ENCODE peak calls at places on chromosomes 3 and 15, in five cellular contexts. One of them, this sample, is unnamed.

GRCh38 chr3:118823626-118824025 is 211.0 kb downstream of the IGSF11 start:
- DNase-seq in GM18507: no peak
- DNase-seq in HL-60: no peak
- DNase-seq in NCI-H2081: no peak
- DNase-seq in AG08396: no peak
- DNase-seq in this sample: no peak

GRCh38 chr3:9278498-9278897 is 29.1 kb upstream of the SRGAP3 start:
- DNase-seq in GM18507: no peak
- DNase-seq in HL-60: no peak
- DNase-seq in NCI-H2081: no peak
- DNase-seq in AG08396: no peak
- DNase-seq in this sample: no peak

GRCh38 chr15:58517252-58517681 is 85.5 kb downstream of the LIPC start:
- DNase-seq in GM18507: no peak
- DNase-seq in HL-60: no peak
- DNase-seq in NCI-H2081: no peak
- DNase-seq in AG08396: no peak
- DNase-seq in this sample: no peak

GRCh38 chr3:195013411-195013810 is 257.5 kb downstream of the XXYLT1 start:
- DNase-seq in GM18507: no peak
- DNase-seq in HL-60: no peak
- DNase-seq in NCI-H2081: no peak
- DNase-seq in AG08396: no peak
- DNase-seq in this sample: no peak

GRCh38 chr3:45684327-45684892 is 4.8 kb upstream of the SACM1L start:
- DNase-seq in GM18507: no peak
- DNase-seq in HL-60: no peak
- DNase-seq in NCI-H2081: no peak
- DNase-seq in AG08396: no peak
- DNase-seq in this sample: no peak

GRCh38 chr15:34119291-34119690 is 17.4 kb downstream of the PGBD4 start:
- DNase-seq in GM18507: no peak
- DNase-seq in HL-60: no peak
- DNase-seq in NCI-H2081: no peak
- DNase-seq in AG08396: no peak
- DNase-seq in this sample: no peak

GRCh38 chr3:174376346-174376745 is 482.8 kb upstream of the NAALADL2 start:
- DNase-seq in GM18507: no peak
- DNase-seq in HL-60: no peak
- DNase-seq in NCI-H2081: no peak
- DNase-seq in AG08396: peak
- DNase-seq in this sample: no peak

GRCh38 chr3:159751754-159752153 is 236.9 kb upstream of the IL12A start:
- DNase-seq in GM18507: no peak
- DNase-seq in HL-60: no peak
- DNase-seq in NCI-H2081: no peak
- DNase-seq in AG08396: no peak
- DNase-seq in this sample: no peak

GRCh38 chr15:65986416-65986815 is 117.1 kb downstream of the RAB11A start:
- DNase-seq in GM18507: no peak
- DNase-seq in HL-60: no peak
- DNase-seq in NCI-H2081: no peak
- DNase-seq in AG08396: no peak
- DNase-seq in this sample: no peak

GRCh38 chr3:146077181-146077580 is 83.8 kb downstream of the PLOD2 start:
- DNase-seq in GM18507: no peak
- DNase-seq in HL-60: no peak
- DNase-seq in NCI-H2081: no peak
- DNase-seq in AG08396: no peak
- DNase-seq in this sample: no peak

GRCh38 chr3:22117091-22117490 is 366.1 kb upstream of the ZNF385D start:
- DNase-seq in GM18507: no peak
- DNase-seq in HL-60: no peak
- DNase-seq in NCI-H2081: no peak
- DNase-seq in AG08396: no peak
- DNase-seq in this sample: no peak

GRCh38 chr3:39113291-39113690 is 5.8 kb downstream of the TTC21A start:
- DNase-seq in GM18507: no peak
- DNase-seq in HL-60: no peak
- DNase-seq in NCI-H2081: peak
- DNase-seq in AG08396: no peak
- DNase-seq in this sample: no peak

GRCh38 chr3:188861847-188862740 is 309.7 kb upstream of the TPRG1 start:
- DNase-seq in GM18507: no peak
- DNase-seq in HL-60: no peak
- DNase-seq in NCI-H2081: no peak
- DNase-seq in AG08396: no peak
- DNase-seq in this sample: no peak

GRCh38 chr3:8457039-8457438 is 44.6 kb upstream of the LMCD1 start:
- DNase-seq in GM18507: no peak
- DNase-seq in HL-60: no peak
- DNase-seq in NCI-H2081: no peak
- DNase-seq in AG08396: no peak
- DNase-seq in this sample: no peak